ENCODE peak calls at places on chromosome 17, in six cellular contexts. O is HCT116, M is PC-9, Z is SK-N-SH, F is hepatocyte, A is OCI-LY7. Y is an unnamed sample. For H3K9me2 and H3K79me2, the result is how much of the 10 kb centered on the place peaks cover.

GRCh38 chr17:36149296-36149820 is 27.1 kb downstream of the TBC1D3B start:
- DNase-seq in Z (no peak), M (no peak), O (no peak), F (peak), A (no peak), Y (no peak)

GRCh38 chr17:39209317-39210092 is 9.4 kb downstream of the RPL19 start:
- DNase-seq in Z (peak), O (no peak), M (no peak), F (peak), A (peak), Y (peak)

GRCh38 chr17:50087246-50087911 is 7.8 kb upstream of the PDK2 start:
- DNase-seq in A (peak), M (peak), O (peak), Z (peak), F (peak), Y (peak)

GRCh38 chr17:37790153-37790552 is 45.3 kb upstream of the HNF1B start:
- DNase-seq in M (no peak), O (no peak), F (no peak), Z (no peak), A (no peak), Y (no peak)

GRCh38 chr17:34822007-34822737 is 139.1 kb downstream of the CCT6B start:
- DNase-seq in F (no peak), O (no peak), A (no peak), Z (peak), M (no peak), Y (no peak)

GRCh38 chr17:63700528-63701441 is 860 bp upstream of the LIMD2 start:
- DNase-seq in F (peak), O (no peak), Z (peak), M (no peak), A (peak), Y (peak)

GRCh38 chr17:13222931-13223330 is 205.1 kb upstream of the ELAC2 start:
- DNase-seq in M (no peak), Z (no peak), F (no peak), O (no peak), A (no peak), Y (no peak)

GRCh38 chr17:66637491-66637890 is 197.4 kb upstream of the CACNG5 start:
- DNase-seq in O (no peak), A (no peak), M (peak), Z (no peak), F (no peak), Y (peak)

GRCh38 chr17:44940321-44940720 is 7.3 kb downstream of the KIF18B start:
- DNase-seq in F (no peak), A (no peak), Z (peak), O (no peak), M (peak), Y (no peak)

GRCh38 chr17:40021471-40021961 is 6.3 kb downstream of the CSF3 start:
- DNase-seq in A (no peak), F (no peak), Z (no peak), M (peak), O (no peak), Y (no peak)

GRCh38 chr17:50117202-50118040 is 12.5 kb downstream of the SAMD14 start:
- DNase-seq in A (peak), O (peak), Z (no peak), M (peak), F (peak), Y (no peak)

GRCh38 chr17:8185580-8186445 is 4.2 kb downstream of the BORCS6 start:
- DNase-seq in Z (peak), F (peak), M (peak), A (peak), O (no peak), Y (peak)

GRCh38 chr17:43028221-43028861 is 3.3 kb downstream of the RND2 start:
- DNase-seq in Z (no peak), F (no peak), M (no peak), O (no peak), A (no peak), Y (no peak)

GRCh38 chr17:18270046-18270850 is 9.8 kb downstream of the MIEF2 start:
- DNase-seq in A (no peak), F (no peak), M (no peak), O (no peak), Z (no peak), Y (no peak)

DNA sequence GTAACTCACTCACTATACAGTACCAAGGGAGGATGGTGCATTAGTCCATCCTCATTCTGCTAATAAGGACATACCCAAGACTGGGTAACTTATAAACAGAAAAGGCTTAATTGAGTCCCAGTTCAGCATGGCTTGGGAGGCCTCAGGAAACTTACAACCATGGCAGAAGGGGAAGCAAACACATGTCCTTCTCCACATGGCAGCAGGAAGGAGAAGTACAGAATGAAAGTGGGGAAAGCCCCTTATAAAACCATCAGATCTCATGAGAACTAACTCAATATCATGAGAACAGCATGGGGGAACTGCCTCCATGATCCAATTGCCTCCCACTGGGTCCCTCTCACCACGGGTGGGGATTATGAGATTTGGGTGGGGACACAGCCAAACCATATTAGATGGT is 84.5 kb downstream of the SEC14L1 start:
- DNase-seq in Z (no peak), A (no peak), M (no peak), F (no peak), O (no peak), Y (no peak)
- H3K9me2 ChIP-seq in Z (under half), A (under half), M (under half), F (under half), O (under half), Y (under half)

GRCh38 chr17:70916469-70916868 is 747.1 kb downstream of the KCNJ2 start:
- DNase-seq in A (no peak), M (no peak), F (no peak), O (no peak), Z (no peak), Y (no peak)

DNA sequence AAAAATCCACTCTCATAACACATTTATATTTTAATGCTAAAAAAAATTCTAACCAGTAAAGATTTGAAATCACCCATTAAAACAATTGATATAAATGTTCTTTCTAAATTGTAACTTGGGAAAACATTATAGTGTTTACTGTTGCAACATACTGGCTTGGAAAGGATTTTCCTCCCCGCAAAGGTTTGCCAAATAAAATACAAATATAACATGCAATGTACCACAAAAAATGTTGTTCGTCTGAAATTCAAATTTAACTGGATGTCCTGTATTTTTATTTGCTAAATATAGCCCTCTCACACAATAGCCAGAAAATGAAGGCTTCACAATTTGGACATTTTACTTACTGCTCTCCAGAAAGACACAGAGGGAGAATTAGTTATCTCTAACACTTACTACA is 743.8 kb downstream of the KCNJ2 start:
- DNase-seq in Z (no peak), M (no peak), A (no peak), F (no peak), O (no peak), Y (no peak)
- H3K4me2 ChIP-seq in Z (no peak), M (no peak), A (no peak), F (no peak), O (no peak), Y (no peak)

GRCh38 chr17:70080541-70081347 is 5.7 kb downstream of the KCNJ16 start:
- DNase-seq in A (no peak), F (no peak), Z (no peak), O (no peak), M (no peak), Y (no peak)
- H3K79me2 ChIP-seq in A (under half), F (under half), Z (under half), O (under half), M (under half), Y (under half)

GRCh38 chr17:4333041-4333440 is 33.4 kb downstream of the UBE2G1 start:
- DNase-seq in Z (no peak), O (no peak), F (no peak), A (no peak), M (no peak), Y (no peak)
- H3K9me2 ChIP-seq in Z (under half), O (under half), F (under half), A (under half), M (under half), Y (under half)

DNA sequence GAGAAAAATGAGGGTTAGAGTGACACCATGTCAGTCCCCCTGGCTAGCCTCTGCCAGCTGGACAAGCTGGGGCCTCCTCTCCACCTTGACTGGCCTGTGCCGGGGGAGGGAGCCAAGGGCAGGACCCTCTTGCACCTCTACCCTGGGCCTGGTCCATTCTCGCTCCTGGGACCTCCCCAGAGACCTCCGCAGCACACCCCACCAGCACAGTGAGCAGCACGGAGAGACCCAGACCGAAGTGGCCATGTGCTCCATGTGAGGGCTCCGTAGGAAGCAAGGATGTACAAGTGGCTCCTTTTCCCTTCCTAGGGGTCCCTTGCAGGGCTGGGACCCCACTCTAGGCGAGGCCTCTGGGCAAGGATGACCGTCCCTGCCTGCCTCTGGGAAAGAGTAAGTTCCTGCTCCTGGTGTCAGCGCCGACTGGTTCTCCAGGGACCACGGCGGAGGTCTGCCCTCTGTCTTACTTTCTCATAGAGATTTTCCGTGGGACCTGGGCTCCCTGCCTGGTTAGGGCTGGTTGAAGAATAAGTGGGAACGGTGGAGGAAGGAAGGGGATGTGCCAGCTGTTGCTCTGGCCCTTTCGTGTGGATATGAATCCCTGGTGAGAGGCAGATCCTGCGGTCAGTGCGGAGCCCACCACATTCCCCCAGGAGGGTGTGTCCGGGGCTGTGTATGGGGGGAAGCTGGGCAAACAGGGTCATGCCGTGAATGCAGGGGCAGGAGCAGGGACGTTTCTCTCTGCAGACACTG is 124.2 kb downstream of the METRNL start:
- DNase-seq in Z (no peak), F (no peak), A (no peak), M (no peak), O (no peak), Y (no peak)
- H3K4me2 ChIP-seq in Z (no peak), F (no peak), A (no peak), M (no peak), O (no peak), Y (no peak)

GRCh38 chr17:77390870-77391269 is 250.1 kb downstream of the SEC14L1 start:
- DNase-seq in O (no peak), F (no peak), M (no peak), A (no peak), Z (no peak), Y (no peak)
- H3K79me2 ChIP-seq in O (half or more), F (half or more), M (under half), A (under half), Z (half or more), Y (under half)

Y was measured in Karpas-422.